ENCODE peak calls at places on chromosomes 4 and X, in seven cellular contexts. R, O, K, Q, E, Y and S are unnamed samples.

GRCh38 chr4:117811731-117812130 is 222.6 kb upstream of the NDST3 start:
- DNase-seq in R (no peak), O (no peak), K (no peak), Q (no peak), E (no peak), Y (no peak), S (no peak)

GRCh38 chr4:107210450-107211239 is 174.5 kb upstream of the DKK2 start:
- DNase-seq in R (no peak), O (peak; percentile 36), K (peak; percentile 47), Q (peak; percentile 22), E (no peak), Y (no peak), S (no peak)

GRCh38 chrX:18674417-18674787 is 2.5 kb upstream of the RS1 start:
- DNase-seq in R (no peak), O (no peak), K (no peak), Q (no peak), E (peak; percentile 52), Y (no peak), S (no peak)

GRCh38 chr4:123821861-123822260 is 425.3 kb downstream of the SPRY1 start:
- DNase-seq in R (no peak), O (peak; percentile 48), K (peak; percentile 70), Q (peak; percentile 83), E (no peak), Y (no peak), S (peak; percentile 54)

GRCh38 chrX:41733939-41734338 is 10.0 kb downstream of the GPR82 start:
- DNase-seq in R (no peak), O (no peak), K (peak; percentile 2), Q (no peak), E (no peak), Y (no peak), S (no peak)

GRCh38 chr4:25180524-25181131 is 20.4 kb upstream of the SEPSECS start:
- DNase-seq in R (no peak), O (peak; percentile 46), K (peak; percentile 32), Q (peak; percentile 74), E (no peak), Y (no peak), S (no peak)

GRCh38 chr4:90503677-90504076 is 376.5 kb downstream of the CCSER1 start:
- DNase-seq in R (no peak), O (no peak), K (no peak), Q (peak; percentile 57), E (no peak), Y (no peak), S (no peak)

GRCh38 chr4:125187221-125187620 is 127.5 kb upstream of the FAT4 start:
- DNase-seq in R (no peak), O (peak; percentile 75), K (peak; percentile 88), Q (no peak), E (no peak), Y (no peak), S (peak; percentile 81)

GRCh38 chrX:48458711-48459110 is 11.3 kb downstream of the SLC38A5 start:
- DNase-seq in R (no peak), O (no peak), K (no peak), Q (no peak), E (peak; percentile 37), Y (no peak), S (no peak)

GRCh38 chr4:19592391-19592790 is 659.3 kb upstream of the SLIT2 start:
- DNase-seq in R (no peak), O (peak; percentile 42), K (no peak), Q (no peak), E (no peak), Y (no peak), S (no peak)

GRCh38 chr4:11720292-11720691 is 291.6 kb upstream of the HS3ST1 start:
- DNase-seq in R (no peak), O (peak; percentile 67), K (peak; percentile 43), Q (peak; percentile 29), E (no peak), Y (peak; percentile 16), S (no peak)

GRCh38 chr4:12173496-12173895 is 744.8 kb upstream of the HS3ST1 start:
- DNase-seq in R (no peak), O (no peak), K (no peak), Q (no peak), E (no peak), Y (no peak), S (no peak)

GRCh38 chrX:113400193-113400704 is 559.6 kb upstream of the AMOT start:
- DNase-seq in R (no peak), O (no peak), K (peak; percentile 40), Q (peak; percentile 76), E (no peak), Y (no peak), S (no peak)

GRCh38 chr4:52196606-52197130 is 145.6 kb downstream of the SPATA18 start:
- DNase-seq in R (no peak), O (no peak), K (no peak), Q (no peak), E (no peak), Y (no peak), S (no peak)

GRCh38 chr4:126526335-126526734 is 1106.4 kb upstream of the INTU start:
- DNase-seq in R (no peak), O (peak; percentile 17), K (no peak), Q (no peak), E (no peak), Y (no peak), S (no peak)

DNA sequence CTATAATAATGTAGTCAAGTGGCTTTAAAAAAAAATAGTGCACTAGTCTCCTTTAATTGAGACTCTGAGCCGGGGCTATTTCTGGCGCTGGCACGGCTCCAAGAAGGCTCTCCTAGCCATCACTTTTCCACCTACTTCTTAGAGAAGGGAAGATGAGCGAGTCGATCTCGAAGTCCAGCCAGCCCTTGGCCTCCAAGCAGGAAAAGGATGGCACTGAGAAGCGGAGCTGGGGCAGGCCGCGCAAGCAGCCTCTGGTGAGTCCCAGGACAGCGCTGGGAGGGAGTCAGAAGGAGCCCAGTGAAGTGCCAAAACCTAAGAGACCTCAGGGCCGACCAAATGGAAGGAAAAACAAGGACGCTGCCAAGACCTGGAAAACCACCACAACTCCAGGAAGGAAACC is 531.9 kb downstream of the MAGEB5 start:
- DNase-seq in R (no peak), O (no peak), K (no peak), Q (no peak), E (no peak), Y (no peak), S (no peak)
- H3K27me3 ChIP-seq in R (no peaks in the 10 kb centered on the region), O (no peaks in the 10 kb centered on the region), K (no peaks in the 10 kb centered on the region), Q (no peaks in the 10 kb centered on the region), E (no peaks in the 10 kb centered on the region), Y (no peaks in the 10 kb centered on the region), S (no peaks in the 10 kb centered on the region)

GRCh38 chr4:65287071-65287470 is 383.2 kb downstream of the EPHA5 start:
- DNase-seq in R (no peak), O (no peak), K (no peak), Q (no peak), E (no peak), Y (no peak), S (no peak)
- H3K4me3 ChIP-seq in R (no peak overlapping the region), O (no peak overlapping the region), K (no peak overlapping the region), Q (no peak overlapping the region), E (no peak overlapping the region), Y (no peak overlapping the region), S (no peak overlapping the region)

GRCh38 chr4:15811703-15812325 is 33.7 kb downstream of the CD38 start:
- DNase-seq in R (no peak), O (no peak), K (no peak), Q (peak; percentile 65), E (no peak), Y (no peak), S (no peak)

GRCh38 chr4:15809473-15809872 is 31.3 kb downstream of the CD38 start:
- DNase-seq in R (no peak), O (no peak), K (no peak), Q (no peak), E (no peak), Y (no peak), S (no peak)

GRCh38 chr4:15805583-15806517 is 27.7 kb downstream of the CD38 start:
- DNase-seq in R (peak; percentile 36), O (peak; percentile 63), K (peak; percentile 56), Q (peak; percentile 82), E (no peak), Y (peak; percentile 61), S (no peak)

DNA sequence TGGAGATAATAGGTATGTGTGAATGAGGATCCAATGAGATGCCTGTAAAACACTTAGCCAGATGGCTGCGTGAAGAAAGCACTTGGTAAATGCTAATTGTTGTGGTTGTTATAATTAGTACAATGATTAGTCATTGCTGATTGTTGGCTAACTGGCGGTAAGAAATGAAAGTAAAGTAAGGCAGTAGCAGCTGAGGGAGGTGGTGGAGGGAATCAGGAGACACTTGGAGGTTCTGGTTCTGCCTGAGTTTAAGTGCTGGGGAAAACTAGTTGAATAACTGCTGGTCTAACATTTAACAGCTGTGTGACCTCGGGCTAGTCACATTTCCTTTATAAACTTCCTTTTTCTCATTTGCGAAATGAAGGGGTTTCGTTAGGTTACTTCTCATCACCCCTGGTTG is 30.9 kb downstream of the CD38 start:
- DNase-seq in R (no peak), O (no peak), K (no peak), Q (no peak), E (no peak), Y (no peak), S (no peak)
- H3K27me3 ChIP-seq in R (no peaks in the 10 kb centered on the region), O (peaks cover 29% of the 10 kb centered on the region), K (no peaks in the 10 kb centered on the region), Q (no peaks in the 10 kb centered on the region), E (no peaks in the 10 kb centered on the region), Y (no peaks in the 10 kb centered on the region), S (peaks cover 3% of the 10 kb centered on the region)

GRCh38 chrX:25016938-25017598 is 1.3 kb upstream of the ARX start:
- DNase-seq in R (no peak), O (no peak), K (no peak), Q (peak; percentile 39), E (no peak), Y (no peak), S (no peak)

GRCh38 chrX:25016361-25016671 is 551 bp upstream of the ARX start:
- DNase-seq in R (no peak), O (no peak), K (no peak), Q (peak; percentile 27), E (no peak), Y (no peak), S (no peak)

GRCh38 chrX:25018682-25019081 is 2.9 kb upstream of the ARX start:
- DNase-seq in R (no peak), O (no peak), K (no peak), Q (no peak), E (no peak), Y (no peak), S (no peak)

GRCh38 chrX:25015486-25016360 is at the start of gene ARX:
- DNase-seq in R (no peak), O (peak; percentile 42), K (peak; percentile 68), Q (peak; percentile 89), E (peak; percentile 55), Y (no peak), S (no peak)

GRCh38 chrX:25017667-25018247 is 2.0 kb upstream of the ARX start:
- DNase-seq in R (no peak), O (no peak), K (no peak), Q (peak; percentile 28), E (no peak), Y (no peak), S (no peak)
- H3K4me3 ChIP-seq in R (no peak overlapping the region), O (no peak overlapping the region), K (peak overlapping the region; percentile 6), Q (no peak overlapping the region), E (no peak overlapping the region), Y (no peak overlapping the region), S (no peak overlapping the region)